ENCODE peak calls at places on chromosome 2, in five cellular contexts. E is glutamatergic neuron, Z is AG09319, S is osteocyte, P is RWPE1. V is an unnamed sample.

GRCh38 chr2:127647242-127648190 is 1.6 kb downstream of the GPR17 start:
- DNase-seq in Z (no peak), E (no peak), P (peak), S (no peak), V (no peak)

GRCh38 chr2:55158111-55158814 is 73.8 kb downstream of the CLHC1 start:
- DNase-seq in Z (no peak), E (no peak), S (peak), P (no peak), V (peak)

GRCh38 chr2:37767051-37767450 is 95.6 kb upstream of the CDC42EP3 start:
- DNase-seq in P (no peak), S (no peak), E (no peak), Z (no peak), V (no peak)

GRCh38 chr2:43054367-43054766 is 172.0 kb downstream of the ZFP36L2 start:
- DNase-seq in P (no peak), Z (no peak), E (no peak), S (no peak), V (no peak)

GRCh38 chr2:83365476-83365875 is 1093.6 kb downstream of the SUCLG1 start:
- DNase-seq in P (no peak), Z (no peak), S (no peak), E (no peak), V (no peak)

GRCh38 chr2:169131587-169132512 is 62.5 kb downstream of the DHRS9 start:
- DNase-seq in Z (no peak), E (no peak), S (no peak), P (peak), V (peak)

GRCh38 chr2:25557179-25558036 is 116.0 kb downstream of the DTNB start:
- DNase-seq in S (no peak), P (no peak), Z (no peak), E (no peak), V (no peak)

GRCh38 chr2:1671916-1672315 is 72.4 kb downstream of the PXDN start:
- DNase-seq in Z (no peak), E (no peak), S (no peak), P (no peak), V (no peak)

GRCh38 chr2:60215295-60215990 is 338.0 kb downstream of the BCL11A start:
- DNase-seq in S (no peak), Z (no peak), E (peak), P (no peak), V (no peak)

GRCh38 chr2:112730182-112730581 is 9.4 kb downstream of the NT5DC4 start:
- DNase-seq in Z (no peak), S (peak), E (no peak), P (no peak), V (no peak)

GRCh38 chr2:239106314-239106908 is 258.5 kb downstream of the TWIST2 start:
- DNase-seq in P (peak), Z (peak), E (peak), S (no peak), V (peak)
- TF ChIP-seq CTCF in P (peak), Z (peak), E (peak), S (peak), V (peak)

GRCh38 chr2:222281495-222281894 is 17.3 kb downstream of the PAX3 start:
- DNase-seq in P (no peak), S (no peak), E (no peak), Z (no peak), V (no peak)

GRCh38 chr2:222284466-222284865 is 14.3 kb downstream of the PAX3 start:
- DNase-seq in S (no peak), P (no peak), E (no peak), Z (no peak), V (no peak)

GRCh38 chr2:222283634-222284033 is 15.2 kb downstream of the PAX3 start:
- DNase-seq in P (no peak), E (no peak), Z (no peak), S (no peak), V (no peak)

DNA sequence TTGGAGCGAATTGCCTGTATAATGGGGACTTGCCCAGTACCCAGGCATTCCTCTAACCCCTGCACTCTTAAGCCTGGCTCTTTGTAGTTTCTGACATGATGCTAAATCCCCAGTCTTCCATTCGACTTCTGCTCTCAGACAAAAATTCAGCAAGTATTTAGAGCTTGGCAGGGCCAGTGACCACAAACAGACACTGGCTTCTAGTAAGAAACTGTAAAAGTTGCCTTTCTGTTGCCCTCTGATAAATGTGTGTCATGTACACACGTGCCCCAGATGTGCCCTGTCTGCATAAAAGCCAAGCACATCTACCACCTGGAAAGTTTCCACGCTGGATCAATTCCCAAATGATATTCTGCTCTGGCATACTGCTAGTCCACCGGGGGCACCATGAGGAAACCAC is 18.0 kb downstream of the PAX3 start:
- DNase-seq in P (no peak), S (no peak), Z (no peak), E (no peak), V (no peak)
- TF ChIP-seq CTCF in P (no peak), S (no peak), Z (no peak), E (no peak), V (no peak)

GRCh38 chr2:239175181-239175580 is 225.6 kb downstream of the HDAC4 start:
- DNase-seq in E (no peak), Z (no peak), S (peak), P (no peak), V (no peak)

GRCh38 chr2:239171643-239172042 is 229.2 kb downstream of the HDAC4 start:
- DNase-seq in Z (no peak), S (no peak), E (no peak), P (no peak), V (no peak)

GRCh38 chr2:239169311-239170048 is 231.3 kb downstream of the HDAC4 start:
- DNase-seq in S (peak), E (peak), Z (no peak), P (no peak), V (no peak)

GRCh38 chr2:239177325-239177724 is 223.5 kb downstream of the HDAC4 start:
- DNase-seq in Z (no peak), S (peak), P (no peak), E (peak), V (no peak)

DNA sequence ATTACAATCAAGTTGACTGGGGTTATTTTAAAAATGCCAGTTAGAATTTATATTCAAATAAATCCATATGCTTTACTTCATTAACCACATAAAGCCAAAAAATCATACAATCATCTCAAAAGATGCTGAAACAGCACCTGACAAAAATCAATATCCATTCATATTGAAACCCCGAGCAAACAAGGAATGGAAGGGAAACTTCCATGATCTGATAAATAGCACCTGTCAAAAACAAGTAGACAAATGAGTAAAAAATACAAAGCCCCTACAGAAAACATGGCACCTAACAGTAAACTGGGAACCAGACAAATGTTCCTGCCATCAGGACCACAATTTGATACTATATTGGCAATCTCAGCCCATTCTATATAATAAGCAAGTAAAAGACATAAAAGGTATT is 227.5 kb downstream of the HDAC4 start:
- DNase-seq in E (no peak), Z (no peak), S (no peak), P (no peak), V (no peak)
- TF ChIP-seq CTCF in E (no peak), Z (no peak), S (no peak), P (no peak), V (no peak)

GRCh38 chr2:120856421-120856862 is 120.8 kb downstream of the GLI2 start:
- DNase-seq in E (peak), S (no peak), P (no peak), Z (no peak), V (no peak)
- TF ChIP-seq CTCF in E (no peak), S (peak), P (no peak), Z (peak), V (no peak)

V was measured in Calu3.